ENCODE peak calls at places on chromosomes 16 and 17, in nine cellular contexts. U, F, M, P, T, J, E, Q and O are unnamed samples.
A peak's percentile ranks its signal among the peaks of the same experiment; 100 is the strongest.

GRCh38 chr17:8670486-8670885 is 40.0 kb upstream of the MYH10 start:
- DNase-seq in U (no peak), F (no peak), M (no peak), P (no peak), T (no peak), J (no peak), E (no peak), Q (no peak), O (no peak)

GRCh38 chr16:48358419-48358818 is 26.8 kb downstream of the SIAH1 start:
- DNase-seq in U (no peak), F (no peak), M (no peak), P (no peak), T (no peak), J (no peak), E (no peak), Q (no peak), O (no peak)

GRCh38 chr16:50280932-50281331 is 14.6 kb downstream of the ADCY7 start:
- DNase-seq in U (no peak), F (no peak), M (no peak), P (no peak), T (no peak), J (no peak), E (no peak), Q (peak; percentile 36), O (no peak)

GRCh38 chr16:74760007-74760767 is 14.4 kb downstream of the FA2H start:
- DNase-seq in U (no peak), F (no peak), M (no peak), P (peak; percentile 43), T (no peak), J (no peak), E (no peak), Q (no peak), O (peak; percentile 97)

GRCh38 chr16:8852534-8852933 is 16.3 kb downstream of the CARHSP1 start:
- DNase-seq in U (no peak), F (no peak), M (no peak), P (no peak), T (no peak), J (no peak), E (peak; percentile 9), Q (no peak), O (peak; percentile 44)

GRCh38 chr17:34177642-34178041 is 77.4 kb upstream of the CCL2 start:
- DNase-seq in U (peak; percentile 82), F (no peak), M (peak; percentile 60), P (no peak), T (no peak), J (peak; percentile 52), E (no peak), Q (no peak), O (peak; percentile 26)

GRCh38 chr16:60929-61878 is 7.6 kb downstream of the SNRNP25 start:
- DNase-seq in U (no peak), F (no peak), M (no peak), P (no peak), T (no peak), J (no peak), E (peak; percentile 31), Q (no peak), O (no peak)

GRCh38 chr16:67873435-67874146 is 739 bp downstream of the EDC4 start:
- DNase-seq in U (peak; percentile 24), F (no peak), M (peak; percentile 18), P (no peak), T (no peak), J (no peak), E (no peak), Q (no peak), O (peak; percentile 22)

GRCh38 chr16:69469807-69470561 is 45.6 kb downstream of the CYB5B start:
- DNase-seq in U (no peak), F (no peak), M (no peak), P (no peak), T (no peak), J (no peak), E (no peak), Q (no peak), O (peak; percentile 88)

GRCh38 chr17:27382025-27382424 is 74.2 kb upstream of the KSR1 start:
- DNase-seq in U (no peak), F (no peak), M (no peak), P (no peak), T (no peak), J (no peak), E (no peak), Q (no peak), O (no peak)

GRCh38 chr16:21638573-21638975 is 13.8 kb downstream of the IGSF6 start:
- DNase-seq in U (peak; percentile 30), F (no peak), M (peak; percentile 53), P (no peak), T (no peak), J (peak; percentile 33), E (no peak), Q (no peak), O (peak; percentile 26)

GRCh38 chr17:74852237-74853047 is 7.2 kb downstream of the GRIN2C start:
- DNase-seq in U (peak; percentile 13), F (no peak), M (no peak), P (peak; percentile 62), T (no peak), J (no peak), E (no peak), Q (no peak), O (peak; percentile 54)

GRCh38 chr16:46673320-46674013 is 15.5 kb downstream of the VPS35 start:
- DNase-seq in U (peak; percentile 81), F (no peak), M (peak; percentile 56), P (peak; percentile 82), T (no peak), J (peak; percentile 78), E (peak; percentile 37), Q (no peak), O (peak; percentile 70)

GRCh38 chr17:19727466-19728113 is 11.2 kb upstream of the SLC47A2 start:
- DNase-seq in U (peak; percentile 97), F (peak; percentile 63), M (peak; percentile 97), P (peak; percentile 64), T (peak; percentile 56), J (peak; percentile 84), E (peak; percentile 54), Q (peak; percentile 43), O (peak; percentile 28)

GRCh38 chr16:23125277-23125676 is 24.0 kb downstream of the USP31 start:
- DNase-seq in U (peak; percentile 20), F (no peak), M (no peak), P (no peak), T (no peak), J (no peak), E (no peak), Q (no peak), O (peak; percentile 24)

GRCh38 chr16:57007530-57007929 is 18.2 kb downstream of the NLRC5 start:
- DNase-seq in U (no peak), F (no peak), M (no peak), P (peak; percentile 21), T (no peak), J (no peak), E (no peak), Q (no peak), O (no peak)

GRCh38 chr17:67336859-67337258 is 29.5 kb downstream of the PSMD12 start:
- DNase-seq in U (no peak), F (no peak), M (no peak), P (no peak), T (no peak), J (no peak), E (no peak), Q (no peak), O (no peak)

GRCh38 chr16:70396209-70396904 is 42.5 kb downstream of the ST3GAL2 start:
- DNase-seq in U (peak; percentile 29), F (no peak), M (peak; percentile 37), P (peak; percentile 75), T (no peak), J (peak; percentile 57), E (no peak), Q (no peak), O (peak; percentile 19)